ENCODE peak calls at places on chromosomes 13 and 19, in six cellular contexts. G is mammary epithelial cell, S is pancreas, Y is astrocyte of the spinal cord, T is neural crest cell, H is retinal pigment epithelial cell. F is an unnamed sample.
A peak's percentile ranks its signal among the peaks of the same experiment; 100 is the strongest.

GRCh38 chr19:39498262-39499081 is at the start of gene DLL3:
- DNase-seq in H (no peak), S (no peak), G (peak; percentile 10), T (peak; percentile 17), Y (no peak), F (no peak)

GRCh38 chr19:51784922-51785690 is 9.9 kb upstream of the FPR3 start:
- DNase-seq in Y (no peak), G (peak; percentile 98), T (no peak), S (peak; percentile 50), H (no peak), F (peak; percentile 90)

GRCh38 chr19:6753178-6754031 is 13.8 kb downstream of the SH2D3A start:
- DNase-seq in H (no peak), S (peak; percentile 72), G (no peak), Y (peak; percentile 46), T (peak; percentile 63), F (peak; percentile 55)

GRCh38 chr13:42001580-42001979 is 40.7 kb upstream of the VWA8 start:
- DNase-seq in G (peak; percentile 75), T (no peak), Y (peak; percentile 73), H (peak; percentile 25), S (no peak), F (peak; percentile 21)

GRCh38 chr19:33798701-33799111 is 2.0 kb downstream of the KCTD15 start:
- DNase-seq in T (no peak), G (no peak), H (no peak), S (no peak), Y (peak; percentile 41), F (no peak)

GRCh38 chr13:96159731-96160130 is 69.8 kb downstream of the HS6ST3 start:
- DNase-seq in G (peak; percentile 62), S (no peak), Y (no peak), T (no peak), H (no peak), F (no peak)

GRCh38 chr13:110524484-110525254 is 36.9 kb downstream of the RAB20 start:
- DNase-seq in S (no peak), T (no peak), Y (no peak), H (no peak), G (peak; percentile 29), F (peak; percentile 55)

GRCh38 chr13:96963786-96964475 is 30.3 kb downstream of the OXGR1 start:
- DNase-seq in T (no peak), Y (no peak), G (peak; percentile 4), H (no peak), S (no peak), F (peak; percentile 48)

GRCh38 chr13:94525781-94526180 is 46.3 kb upstream of the DCT start:
- DNase-seq in G (no peak), S (no peak), H (no peak), T (no peak), Y (no peak), F (no peak)

GRCh38 chr19:18496167-18496979 is 25.5 kb downstream of the ELL start:
- DNase-seq in T (no peak), G (peak; percentile 90), H (no peak), S (peak; percentile 84), Y (peak; percentile 32), F (peak; percentile 86)

DNA sequence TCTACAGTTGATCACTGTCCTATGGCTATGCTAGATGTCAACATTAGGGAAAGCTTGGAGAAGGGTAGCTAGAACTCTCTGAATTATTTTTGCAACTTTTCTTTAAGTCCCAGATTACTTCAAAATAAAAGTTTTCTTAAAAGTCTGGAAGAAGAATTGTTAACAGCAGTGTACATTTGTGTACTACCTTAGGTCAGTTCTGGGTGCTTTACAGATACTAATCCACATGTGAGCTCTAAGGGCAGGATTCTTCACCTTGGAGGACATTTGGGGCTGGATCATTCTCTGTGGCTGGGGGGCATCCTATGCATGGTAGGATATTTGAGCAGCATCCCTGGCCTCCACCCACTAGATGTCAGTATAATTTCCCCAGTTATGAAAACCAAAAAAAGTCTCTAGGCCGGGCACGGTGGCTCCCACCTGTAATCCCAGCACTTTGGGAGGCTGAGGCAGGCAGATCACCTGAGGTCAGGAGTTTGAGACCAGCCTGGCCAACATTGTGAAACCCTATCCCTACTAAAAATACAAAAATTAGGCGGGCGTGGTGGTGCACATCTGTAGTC is 2.8 kb downstream of the BRME1 start:
- DNase-seq in T (no peak), S (no peak), H (no peak), Y (no peak), G (no peak), F (peak; percentile 21)
- TF ChIP-seq CTCF in T (peak; percentile 35), S (peak; percentile 7), H (peak; percentile 49), Y (peak; percentile 47), G (no peak), F (peak; percentile 7)

GRCh38 chr19:980133-980998 is 3.8 kb upstream of the WDR18 start:
- DNase-seq in H (no peak), S (no peak), T (peak; percentile 80), G (no peak), Y (no peak), F (no peak)

GRCh38 chr19:982567-983170 is 1.5 kb upstream of the WDR18 start:
- DNase-seq in Y (peak; percentile 47), H (no peak), T (peak; percentile 82), S (peak; percentile 55), G (peak; percentile 52), F (peak; percentile 66)

GRCh38 chr19:988081-988480 is 3.9 kb downstream of the WDR18 start:
- DNase-seq in Y (no peak), G (no peak), H (no peak), T (no peak), S (no peak), F (no peak)

GRCh38 chr19:986083-986482 is 1.9 kb downstream of the WDR18 start:
- DNase-seq in H (no peak), Y (no peak), S (no peak), G (no peak), T (no peak), F (no peak)

DNA sequence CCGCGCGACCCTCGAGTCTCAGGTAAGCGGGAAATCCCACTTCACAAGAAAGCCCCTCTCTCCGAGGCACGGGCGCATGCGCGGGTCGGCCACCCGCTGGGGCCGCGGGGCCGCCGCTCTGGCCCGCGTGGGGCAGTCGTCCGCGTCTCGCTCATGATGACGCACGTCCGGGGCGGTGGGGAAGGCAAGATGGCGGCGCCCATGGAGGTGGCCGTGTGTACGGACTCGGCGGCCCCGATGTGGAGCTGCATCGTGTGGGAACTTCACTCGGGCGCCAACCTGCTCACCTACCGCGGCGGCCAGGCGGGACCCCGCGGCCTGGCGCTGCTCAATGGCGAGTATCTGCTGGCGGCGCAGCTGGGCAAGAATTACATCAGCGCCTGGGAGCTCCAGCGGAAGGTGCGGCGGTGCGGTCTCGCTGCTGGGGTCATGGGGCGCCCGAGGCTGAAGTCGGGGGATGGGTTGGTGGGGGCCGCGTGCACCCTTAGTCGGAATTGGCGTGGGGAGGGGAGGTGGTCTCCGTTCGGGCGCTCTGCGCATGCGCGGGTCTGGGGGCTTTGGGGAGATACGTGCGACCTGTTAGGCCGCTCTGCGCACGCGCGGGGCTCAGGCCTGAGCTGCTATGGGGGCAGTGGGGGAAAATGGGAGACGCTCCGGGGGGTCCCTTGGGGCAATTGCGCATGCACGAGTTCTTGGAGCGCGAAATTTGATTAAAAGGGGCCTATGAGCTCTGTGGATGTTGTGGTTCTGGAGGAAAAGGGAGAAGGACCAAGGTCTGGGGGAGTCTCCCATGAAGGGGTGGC is at the start of gene WDR18:
- DNase-seq in S (peak; percentile 92), H (no peak), Y (peak; percentile 83), G (peak; percentile 83), T (peak; percentile 89), F (peak; percentile 89)
- TF ChIP-seq CTCF in S (no peak), H (no peak), Y (no peak), G (peak; percentile 21), T (no peak), F (no peak)

DNA sequence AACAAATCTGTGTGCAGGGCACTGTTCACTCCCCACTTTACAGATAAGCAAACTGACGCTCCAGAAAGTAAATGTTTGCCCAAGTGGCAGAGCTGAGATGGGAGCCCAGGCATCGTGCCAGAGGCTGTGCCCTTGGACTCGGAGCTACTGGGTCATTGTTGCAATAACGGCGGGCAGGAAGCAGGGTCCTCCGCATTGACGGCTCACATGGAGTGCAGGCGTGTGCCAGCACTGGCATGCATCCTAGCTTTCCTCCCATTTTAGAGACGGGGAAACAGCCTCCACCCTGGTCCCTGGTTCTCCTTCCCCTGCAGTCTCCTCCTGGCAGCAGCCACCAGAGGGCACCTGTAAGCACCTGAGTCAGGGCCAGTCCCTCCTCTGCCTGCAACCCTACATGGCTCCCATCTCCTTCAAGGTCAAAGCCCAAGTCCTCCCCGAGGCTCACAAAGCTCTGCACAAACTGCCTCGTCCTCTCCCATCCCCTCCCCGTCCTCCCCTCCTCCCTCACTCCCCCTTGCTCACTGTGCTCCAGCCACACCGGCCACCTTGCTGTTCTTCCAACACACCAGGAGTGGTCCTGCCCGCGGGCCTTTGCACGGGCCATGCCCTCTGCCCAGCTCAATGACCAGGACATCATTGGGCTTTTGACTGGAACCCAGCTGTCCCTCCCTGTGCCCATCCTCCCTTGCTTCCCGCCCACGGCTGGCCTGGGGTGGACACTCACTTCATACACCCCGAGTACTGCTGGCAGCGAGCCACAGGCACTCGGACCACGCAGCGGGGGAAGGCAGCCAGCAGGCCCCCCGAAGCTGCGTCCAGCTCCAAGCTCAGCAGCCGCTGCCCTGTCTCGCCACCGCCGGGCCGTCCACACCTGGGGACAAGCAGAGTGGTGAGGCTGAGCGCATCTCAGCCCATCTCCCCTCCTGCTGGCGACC is 7.7 kb upstream of the LRG1 start:
- DNase-seq in Y (no peak), G (no peak), H (no peak), T (no peak), S (peak; percentile 91), F (peak; percentile 54)
- TF ChIP-seq CTCF in Y (peak; percentile 48), G (peak; percentile 43), H (peak; percentile 51), T (peak; percentile 32), S (peak; percentile 29), F (peak; percentile 40)

GRCh38 chr13:44734204-44734707 is 158.1 kb upstream of the TSC22D1 start:
- DNase-seq in H (no peak), Y (peak; percentile 63), G (peak; percentile 75), T (no peak), S (peak; percentile 69), F (peak; percentile 93)

GRCh38 chr13:44738463-44738862 is 162.3 kb upstream of the TSC22D1 start:
- DNase-seq in T (no peak), Y (no peak), G (no peak), H (no peak), S (no peak), F (no peak)

GRCh38 chr13:44735806-44736205 is 159.7 kb upstream of the TSC22D1 start:
- DNase-seq in Y (no peak), S (no peak), G (no peak), T (no peak), H (no peak), F (no peak)

GRCh38 chr13:44739539-44739938 is 163.4 kb upstream of the TSC22D1 start:
- DNase-seq in H (no peak), T (no peak), Y (no peak), S (no peak), G (no peak), F (no peak)

DNA sequence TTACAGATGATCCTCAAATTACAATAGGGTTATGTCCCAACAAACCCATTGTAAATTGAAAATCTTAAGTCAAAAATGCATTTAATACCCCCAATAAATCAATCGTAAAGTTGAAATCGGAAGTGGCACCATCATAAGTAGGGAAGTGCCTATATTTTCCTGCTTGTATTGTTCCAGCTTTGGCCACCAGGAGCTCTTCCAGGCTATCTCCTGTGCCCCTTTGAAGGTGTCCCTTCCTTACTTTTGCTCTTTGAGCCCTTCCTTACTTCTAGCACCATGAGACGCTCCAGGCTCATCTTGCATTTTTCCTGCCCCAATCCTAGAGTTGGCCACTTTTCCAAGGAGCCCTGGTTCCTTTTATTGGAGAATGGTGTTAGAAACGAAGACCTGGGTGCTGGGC is 163.0 kb upstream of the TSC22D1 start:
- DNase-seq in S (no peak), T (no peak), Y (no peak), G (no peak), H (no peak), F (no peak)
- TF ChIP-seq CTCF in S (no peak), T (no peak), Y (no peak), G (no peak), H (peak; percentile 15), F (no peak)